ENCODE peak calls at places on chromosomes 1 and 21, in five cellular contexts. One of them, this sample, is unnamed.
A peak's percentile ranks its signal among the peaks of the same experiment; 100 is the strongest.

GRCh38 chr1:16718908-16719533 is 21.3 kb upstream of the RNU1-4 start:
- DNase-seq in SK-N-SH: peak; percentile 39
- DNase-seq in HCT116: no peak
- DNase-seq in GM12878: no peak
- DNase-seq in HepG2: no peak
- DNase-seq in this sample: peak; percentile 24

GRCh38 chr1:208061627-208062026 is 150.7 kb upstream of the CD34 start:
- DNase-seq in SK-N-SH: no peak
- DNase-seq in HCT116: no peak
- DNase-seq in GM12878: no peak
- DNase-seq in HepG2: no peak
- DNase-seq in this sample: no peak

GRCh38 chr1:153498746-153499145 is 37.0 kb downstream of the S100A6 start:
- DNase-seq in SK-N-SH: no peak
- DNase-seq in HCT116: no peak
- DNase-seq in GM12878: no peak
- DNase-seq in HepG2: no peak
- DNase-seq in this sample: no peak

GRCh38 chr1:21324368-21325137 is 34.3 kb upstream of the ECE1 start:
- DNase-seq in SK-N-SH: peak; percentile 76
- DNase-seq in HCT116: peak; percentile 94
- DNase-seq in GM12878: peak; percentile 41
- DNase-seq in HepG2: no peak
- DNase-seq in this sample: peak; percentile 79

GRCh38 chr1:223135176-223135575 is 7.9 kb downstream of the TLR5 start:
- DNase-seq in SK-N-SH: no peak
- DNase-seq in HCT116: no peak
- DNase-seq in GM12878: no peak
- DNase-seq in HepG2: no peak
- DNase-seq in this sample: no peak

GRCh38 chr21:41695513-41695912 is 71.3 kb downstream of the RIPK4 start:
- DNase-seq in SK-N-SH: no peak
- DNase-seq in HCT116: no peak
- DNase-seq in GM12878: no peak
- DNase-seq in HepG2: no peak
- DNase-seq in this sample: no peak

GRCh38 chr1:161731241-161731640 is 9.9 kb downstream of the FCRLB start:
- DNase-seq in SK-N-SH: no peak
- DNase-seq in HCT116: no peak
- DNase-seq in GM12878: no peak
- DNase-seq in HepG2: no peak
- DNase-seq in this sample: no peak

GRCh38 chr1:36342426-36343185 is 19.2 kb upstream of the EVA1B start:
- DNase-seq in SK-N-SH: peak; percentile 77
- DNase-seq in HCT116: no peak
- DNase-seq in GM12878: no peak
- DNase-seq in HepG2: no peak
- DNase-seq in this sample: peak; percentile 48

GRCh38 chr1:108858541-108858940 is 1.6 kb upstream of the AKNAD1 start:
- DNase-seq in SK-N-SH: no peak
- DNase-seq in HCT116: no peak
- DNase-seq in GM12878: no peak
- DNase-seq in HepG2: no peak
- DNase-seq in this sample: no peak

DNA sequence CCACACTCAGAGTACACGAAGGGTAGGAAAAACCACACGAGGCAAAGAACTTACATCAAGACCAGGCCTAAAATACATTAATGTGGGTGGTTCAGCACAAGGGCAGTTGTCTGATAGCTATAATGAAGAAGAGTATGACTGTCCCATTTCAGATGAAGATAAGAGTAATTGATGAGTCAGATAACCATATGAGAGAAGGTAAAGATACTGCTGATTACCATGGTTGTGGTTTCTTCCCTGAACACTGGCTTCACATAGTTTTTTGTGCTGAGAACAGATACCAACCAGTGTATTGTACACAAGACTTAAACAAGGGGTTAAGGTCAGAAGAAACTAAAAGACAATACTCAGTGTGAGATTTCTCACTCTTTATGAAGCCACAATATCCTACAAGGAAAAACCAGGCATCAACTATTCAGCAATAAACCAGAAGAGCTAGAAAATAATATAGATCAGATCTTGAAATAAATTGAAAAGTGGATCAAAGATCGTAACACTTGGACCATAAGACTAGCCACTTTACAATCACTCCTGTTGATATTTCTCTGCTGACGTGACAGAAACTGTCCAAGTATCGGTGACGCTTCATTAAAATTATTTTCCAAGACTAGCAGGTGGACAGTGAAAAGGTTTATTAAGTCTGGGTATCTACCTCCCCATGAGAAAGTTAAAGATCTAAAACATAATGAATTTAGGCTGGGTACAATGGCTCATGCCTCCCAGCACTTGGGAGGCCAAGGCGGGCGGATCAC is 28.6 kb downstream of the PUM1 start:
- DNase-seq in SK-N-SH: no peak
- DNase-seq in HCT116: no peak
- DNase-seq in GM12878: peak; percentile 16
- DNase-seq in HepG2: no peak
- DNase-seq in this sample: no peak
- TF ChIP-seq ZBTB33 in SK-N-SH: no peak
- TF ChIP-seq ZBTB33 in HCT116: no peak
- TF ChIP-seq ZBTB33 in GM12878: no peak
- TF ChIP-seq ZBTB33 in HepG2: no peak
- TF ChIP-seq ZBTB33 in this sample: no peak

DNA sequence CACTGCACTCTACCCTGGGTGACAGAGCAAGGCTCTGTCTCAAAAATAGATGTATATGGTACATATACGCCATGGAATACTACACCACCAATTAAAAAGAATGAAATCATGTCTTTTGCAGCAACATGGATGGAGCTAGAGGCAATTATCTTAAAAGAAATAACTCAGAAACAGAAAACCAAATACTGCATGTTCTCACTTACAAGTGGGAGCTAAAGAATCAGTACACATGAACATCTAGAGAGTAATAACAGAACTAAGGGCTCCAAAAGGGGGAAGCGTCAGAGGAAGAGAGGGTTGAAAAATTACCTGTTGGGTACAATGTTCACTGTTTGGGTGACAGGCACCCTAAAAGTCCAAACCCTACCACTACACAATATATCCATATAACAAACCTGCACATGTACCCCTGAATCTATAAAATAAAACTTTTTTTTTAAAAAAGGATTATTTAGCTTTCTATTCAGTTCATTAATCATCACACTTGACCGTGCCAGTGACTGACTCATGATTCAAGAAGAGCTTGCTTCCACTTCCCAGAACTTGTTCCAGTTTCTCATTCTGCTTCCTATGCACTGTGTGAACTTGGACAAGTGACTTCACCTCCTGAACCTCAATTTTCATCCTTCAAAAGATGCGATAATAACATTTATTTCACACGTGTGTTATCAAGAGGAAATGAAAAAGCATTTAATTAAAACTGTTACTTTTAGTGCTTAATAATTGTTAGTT is 109.6 kb downstream of the PLPP3 start:
- DNase-seq in SK-N-SH: no peak
- DNase-seq in HCT116: no peak
- DNase-seq in GM12878: no peak
- DNase-seq in HepG2: no peak
- DNase-seq in this sample: no peak
- TF ChIP-seq ZBTB33 in SK-N-SH: no peak
- TF ChIP-seq ZBTB33 in HCT116: no peak
- TF ChIP-seq ZBTB33 in GM12878: no peak
- TF ChIP-seq ZBTB33 in HepG2: no peak
- TF ChIP-seq ZBTB33 in this sample: no peak

GRCh38 chr21:39390212-39390765 is 41.4 kb upstream of the HMGN1 start:
- DNase-seq in SK-N-SH: no peak
- DNase-seq in HCT116: no peak
- DNase-seq in GM12878: no peak
- DNase-seq in HepG2: no peak
- DNase-seq in this sample: no peak
- TF ChIP-seq ZBTB33 in SK-N-SH: no peak
- TF ChIP-seq ZBTB33 in HCT116: no peak
- TF ChIP-seq ZBTB33 in GM12878: no peak
- TF ChIP-seq ZBTB33 in HepG2: no peak
- TF ChIP-seq ZBTB33 in this sample: no peak

GRCh38 chr1:1955651-1956094 is 36.6 kb upstream of the TMEM52 start:
- DNase-seq in SK-N-SH: no peak
- DNase-seq in HCT116: no peak
- DNase-seq in GM12878: no peak
- DNase-seq in HepG2: peak; percentile 58
- DNase-seq in this sample: no peak

GRCh38 chr1:1958071-1958541 is 39.0 kb upstream of the TMEM52 start:
- DNase-seq in SK-N-SH: no peak
- DNase-seq in HCT116: no peak
- DNase-seq in GM12878: no peak
- DNase-seq in HepG2: no peak
- DNase-seq in this sample: no peak

GRCh38 chr1:1956586-1957532 is 37.8 kb upstream of the TMEM52 start:
- DNase-seq in SK-N-SH: no peak
- DNase-seq in HCT116: no peak
- DNase-seq in GM12878: no peak
- DNase-seq in HepG2: no peak
- DNase-seq in this sample: no peak

GRCh38 chr1:1956101-1956500 is 37.0 kb upstream of the TMEM52 start:
- DNase-seq in SK-N-SH: no peak
- DNase-seq in HCT116: no peak
- DNase-seq in GM12878: no peak
- DNase-seq in HepG2: no peak
- DNase-seq in this sample: no peak

DNA sequence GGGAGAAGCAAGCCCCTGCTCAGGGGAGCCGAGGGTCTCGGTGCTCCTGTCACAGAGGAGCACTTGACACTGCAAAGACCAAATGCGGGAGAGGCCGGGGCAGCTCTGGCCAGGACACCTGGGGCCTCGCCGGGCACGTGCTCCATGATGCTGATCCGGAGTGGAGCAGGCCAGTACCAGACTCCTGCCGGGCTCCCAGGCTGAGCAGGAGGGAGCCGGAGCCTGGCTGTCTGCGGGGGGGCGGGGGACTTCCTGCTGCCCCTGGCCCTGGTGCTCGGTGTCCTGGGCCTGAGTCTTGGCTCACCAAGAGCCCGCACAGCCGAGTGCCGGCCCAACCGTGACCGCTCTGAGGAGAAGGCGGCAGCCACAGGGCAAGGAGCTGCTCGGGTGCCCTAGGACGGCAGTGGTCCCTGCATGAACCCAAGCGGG is 38.5 kb upstream of the TMEM52 start:
- DNase-seq in SK-N-SH: no peak
- DNase-seq in HCT116: no peak
- DNase-seq in GM12878: no peak
- DNase-seq in HepG2: no peak
- DNase-seq in this sample: no peak
- TF ChIP-seq ZBTB33 in SK-N-SH: no peak
- TF ChIP-seq ZBTB33 in HCT116: no peak
- TF ChIP-seq ZBTB33 in GM12878: no peak
- TF ChIP-seq ZBTB33 in HepG2: no peak
- TF ChIP-seq ZBTB33 in this sample: no peak

DNA sequence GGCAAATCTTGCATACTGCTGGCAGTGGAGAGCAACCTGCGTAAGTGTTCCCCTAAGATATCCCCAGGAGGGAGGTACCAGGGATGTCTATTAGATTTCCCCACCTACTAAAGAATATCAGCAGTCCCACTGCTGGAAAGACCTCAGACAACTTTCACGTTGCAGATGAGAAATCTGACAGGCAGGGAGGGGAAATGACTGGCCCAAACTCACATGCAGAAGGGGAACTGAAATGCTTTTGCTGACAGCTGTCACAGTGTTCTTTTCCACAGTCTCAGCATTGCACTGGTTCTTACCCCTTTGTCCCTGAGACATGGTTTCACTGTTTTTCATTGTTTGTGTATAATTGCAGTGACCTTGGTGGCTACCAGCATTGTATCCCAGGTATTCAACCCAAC is 84.8 kb upstream of the ATP1A1 start:
- DNase-seq in SK-N-SH: no peak
- DNase-seq in HCT116: no peak
- DNase-seq in GM12878: peak; percentile 57
- DNase-seq in HepG2: no peak
- DNase-seq in this sample: no peak
- TF ChIP-seq ZBTB33 in SK-N-SH: no peak
- TF ChIP-seq ZBTB33 in HCT116: no peak
- TF ChIP-seq ZBTB33 in GM12878: no peak
- TF ChIP-seq ZBTB33 in HepG2: no peak
- TF ChIP-seq ZBTB33 in this sample: no peak

GRCh38 chr1:1730870-1731269 is 6.7 kb upstream of the CDK11A start:
- DNase-seq in SK-N-SH: no peak
- DNase-seq in HCT116: no peak
- DNase-seq in GM12878: no peak
- DNase-seq in HepG2: no peak
- DNase-seq in this sample: no peak
- TF ChIP-seq ZBTB33 in SK-N-SH: no peak
- TF ChIP-seq ZBTB33 in HCT116: no peak
- TF ChIP-seq ZBTB33 in GM12878: no peak
- TF ChIP-seq ZBTB33 in HepG2: no peak
- TF ChIP-seq ZBTB33 in this sample: peak; percentile 52

GRCh38 chr1:185244015-185244747 is 72.9 kb downstream of the IVNS1ABP start:
- DNase-seq in SK-N-SH: no peak
- DNase-seq in HCT116: no peak
- DNase-seq in GM12878: no peak
- DNase-seq in HepG2: no peak
- DNase-seq in this sample: no peak
- TF ChIP-seq ZBTB33 in SK-N-SH: no peak
- TF ChIP-seq ZBTB33 in HCT116: no peak
- TF ChIP-seq ZBTB33 in GM12878: no peak
- TF ChIP-seq ZBTB33 in HepG2: no peak
- TF ChIP-seq ZBTB33 in this sample: no peak

This sample was measured in K562.